ENCODE peak calls at places on chromosomes 2 and 18, in five cellular contexts. D is upper lobe of right lung, P is right cardiac atrium, B is upper lobe of left lung, R is Caco-2. H is an unnamed sample.

GRCh38 chr18:22563098-22563707 is 145.5 kb upstream of the CTAGE1 start:
- DNase-seq in D (no peak), P (no peak), B (no peak), R (peak; percentile 68), H (no peak)

GRCh38 chr2:46827274-46827930 is 88.2 kb downstream of the MCFD2 start:
- DNase-seq in D (peak; percentile 53), P (no peak), B (no peak), R (no peak), H (no peak)

GRCh38 chr2:20235655-20236302 is 10.8 kb upstream of the SDC1 start:
- DNase-seq in D (no peak), P (no peak), B (no peak), R (no peak), H (no peak)

GRCh38 chr2:188808921-188809320 is 165.3 kb upstream of the COL3A1 start:
- DNase-seq in D (no peak), P (no peak), B (no peak), R (no peak), H (no peak)

GRCh38 chr18:48915621-48916425 is 34.9 kb downstream of the SMAD7 start:
- DNase-seq in D (no peak), P (no peak), B (no peak), R (no peak), H (no peak)

GRCh38 chr2:20223345-20224190 is 1.4 kb downstream of the SDC1 start:
- DNase-seq in D (peak; percentile 76), P (peak; percentile 67), B (peak; percentile 89), R (no peak), H (no peak)

GRCh38 chr2:31275976-31276375 is 42.0 kb downstream of the EHD3 start:
- DNase-seq in D (no peak), P (peak; percentile 61), B (no peak), R (no peak), H (no peak)

GRCh38 chr2:236965021-236965840 is 120.5 kb upstream of the COPS8 start:
- DNase-seq in D (no peak), P (no peak), B (no peak), R (no peak), H (no peak)

GRCh38 chr2:223641062-223641461 is 38.9 kb upstream of the SCG2 start:
- DNase-seq in D (no peak), P (no peak), B (no peak), R (peak; percentile 54), H (no peak)

GRCh38 chr2:27977623-27978312 is 87.2 kb downstream of the BABAM2 start:
- DNase-seq in D (no peak), P (no peak), B (no peak), R (no peak), H (no peak)

GRCh38 chr2:177673602-177674595 is 281.3 kb downstream of the AGPS start:
- DNase-seq in D (no peak), P (no peak), B (no peak), R (no peak), H (no peak)

GRCh38 chr2:162795312-162795711 is 43.3 kb downstream of the KCNH7 start:
- DNase-seq in D (no peak), P (no peak), B (no peak), R (peak; percentile 35), H (no peak)

GRCh38 chr2:437180-437579 is 149.3 kb upstream of the ALKAL2 start:
- DNase-seq in D (no peak), P (no peak), B (no peak), R (no peak), H (no peak)

GRCh38 chr2:441258-442023 is 153.6 kb upstream of the ALKAL2 start:
- DNase-seq in D (no peak), P (no peak), B (peak; percentile 82), R (no peak), H (no peak)

GRCh38 chr2:437772-438393 is 150.0 kb upstream of the ALKAL2 start:
- DNase-seq in D (no peak), P (no peak), B (no peak), R (no peak), H (peak; percentile 62)

GRCh38 chr2:439077-439476 is 151.2 kb upstream of the ALKAL2 start:
- DNase-seq in D (no peak), P (no peak), B (no peak), R (no peak), H (no peak)

DNA sequence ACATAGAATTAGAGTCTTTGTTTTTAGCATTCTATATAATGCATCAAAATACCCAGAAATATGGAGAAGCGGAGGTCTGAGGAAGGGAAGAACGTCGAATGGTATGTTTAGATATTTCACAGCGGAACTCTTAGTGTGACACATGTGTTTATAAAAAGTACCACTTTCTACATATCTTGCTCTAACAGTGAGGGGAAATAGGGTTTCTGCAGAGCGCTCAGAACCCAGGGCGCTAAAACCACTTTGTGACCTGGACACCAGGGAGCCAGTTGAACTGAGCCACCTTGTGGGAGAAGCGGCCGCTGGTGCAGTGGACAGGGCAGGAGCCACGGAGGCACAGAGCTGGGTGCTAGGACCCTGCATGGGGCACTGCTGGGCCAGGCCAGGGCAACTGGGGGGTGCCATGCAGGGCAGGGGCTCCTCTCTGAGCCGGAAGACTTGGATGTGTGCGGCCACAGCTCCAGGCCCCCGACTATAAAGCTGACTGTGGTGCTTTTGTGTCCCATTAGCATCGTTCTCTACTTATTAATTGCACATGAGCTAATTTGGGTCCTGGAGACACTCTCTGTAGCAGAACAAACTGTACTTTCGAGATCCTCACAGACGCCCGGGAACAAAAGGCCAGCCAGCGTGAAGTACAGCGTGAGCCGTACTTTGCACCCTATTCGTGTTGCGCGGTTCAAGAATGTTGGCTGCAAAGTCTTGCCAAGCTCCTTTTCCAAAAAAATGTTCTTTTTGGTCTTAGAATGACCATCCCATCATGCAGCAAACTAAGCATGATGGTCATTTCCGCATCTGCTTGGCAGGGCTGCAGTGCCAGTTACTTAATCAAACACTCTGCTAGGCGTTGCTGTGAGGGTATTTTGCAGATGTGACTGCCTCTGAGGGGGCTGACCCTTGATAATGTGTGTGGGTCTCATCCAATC is 151.9 kb upstream of the ALKAL2 start:
- DNase-seq in D (no peak), P (no peak), B (peak; percentile 79), R (no peak), H (no peak)
- H3K9me3 ChIP-seq in D (no peaks in the 10 kb centered on the region), P (no peaks in the 10 kb centered on the region), B (no peaks in the 10 kb centered on the region), R (no peaks in the 10 kb centered on the region), H (no peaks in the 10 kb centered on the region)

GRCh38 chr2:102798181-102798580 is 36.4 kb downstream of the TMEM182 start:
- DNase-seq in D (no peak), P (no peak), B (no peak), R (no peak), H (no peak)

GRCh38 chr2:102803897-102804217 is 42.0 kb downstream of the TMEM182 start:
- DNase-seq in D (no peak), P (peak; percentile 48), B (peak; percentile 22), R (no peak), H (no peak)

GRCh38 chr2:102803041-102803896 is 41.4 kb downstream of the TMEM182 start:
- DNase-seq in D (no peak), P (no peak), B (no peak), R (no peak), H (no peak)

GRCh38 chr2:102801858-102802699 is 40.2 kb downstream of the TMEM182 start:
- DNase-seq in D (no peak), P (no peak), B (no peak), R (no peak), H (no peak)

GRCh38 chr2:102801098-102801718 is 39.4 kb downstream of the TMEM182 start:
- DNase-seq in D (no peak), P (peak; percentile 78), B (no peak), R (no peak), H (no peak)
- H3K9me3 ChIP-seq in D (peaks cover 14% of the 10 kb centered on the region), P (peaks cover 2% of the 10 kb centered on the region), B (peaks cover 26% of the 10 kb centered on the region), R (peaks cover 34% of the 10 kb centered on the region), H (no peaks in the 10 kb centered on the region)

DNA sequence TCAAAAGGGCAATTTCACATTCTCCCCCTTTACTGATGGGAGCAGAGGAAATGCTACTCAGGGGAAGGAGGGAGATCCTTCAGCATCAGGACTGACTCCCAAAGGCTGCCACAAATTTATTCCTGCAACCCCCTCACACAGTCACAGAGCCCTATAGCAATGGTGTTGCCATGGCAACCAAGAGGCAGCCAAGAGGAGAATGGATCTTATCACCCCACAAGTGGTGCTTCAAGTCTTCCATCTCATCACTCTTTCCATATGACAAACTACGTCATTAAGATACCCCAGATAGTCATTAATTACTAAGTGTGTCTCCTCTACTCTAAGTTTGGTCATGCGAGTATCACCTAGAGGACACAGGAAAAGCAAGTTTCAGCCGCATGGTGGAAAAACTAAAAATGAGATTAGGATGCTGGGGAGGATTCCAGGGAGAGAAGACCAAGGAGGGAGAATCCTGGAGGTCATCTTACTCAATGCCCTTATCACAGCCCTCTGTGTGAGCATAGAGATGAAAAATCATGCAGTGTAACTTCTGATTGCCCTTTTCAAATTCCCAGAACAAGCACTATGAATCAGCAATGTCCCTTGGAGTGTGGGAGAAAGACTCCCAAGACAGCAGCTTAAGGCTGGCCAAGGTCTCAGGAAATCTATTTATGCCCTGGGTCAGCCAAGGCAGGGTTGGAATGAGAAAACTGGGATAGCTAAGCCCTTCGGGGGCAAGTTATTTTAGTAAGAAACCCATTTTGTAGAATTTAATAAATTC is 885.7 kb upstream of the KLHL29 start:
- DNase-seq in D (no peak), P (peak; percentile 43), B (no peak), R (no peak), H (no peak)
- H3K9me3 ChIP-seq in D (no peaks in the 10 kb centered on the region), P (no peaks in the 10 kb centered on the region), B (no peaks in the 10 kb centered on the region), R (no peaks in the 10 kb centered on the region), H (no peaks in the 10 kb centered on the region)

GRCh38 chr2:228628682-228629081 is 447.2 kb upstream of the SPHKAP start:
- DNase-seq in D (no peak), P (no peak), B (no peak), R (no peak), H (no peak)
- H3K9me3 ChIP-seq in D (no peaks in the 10 kb centered on the region), P (no peaks in the 10 kb centered on the region), B (no peaks in the 10 kb centered on the region), R (no peaks in the 10 kb centered on the region), H (no peaks in the 10 kb centered on the region)

DNA sequence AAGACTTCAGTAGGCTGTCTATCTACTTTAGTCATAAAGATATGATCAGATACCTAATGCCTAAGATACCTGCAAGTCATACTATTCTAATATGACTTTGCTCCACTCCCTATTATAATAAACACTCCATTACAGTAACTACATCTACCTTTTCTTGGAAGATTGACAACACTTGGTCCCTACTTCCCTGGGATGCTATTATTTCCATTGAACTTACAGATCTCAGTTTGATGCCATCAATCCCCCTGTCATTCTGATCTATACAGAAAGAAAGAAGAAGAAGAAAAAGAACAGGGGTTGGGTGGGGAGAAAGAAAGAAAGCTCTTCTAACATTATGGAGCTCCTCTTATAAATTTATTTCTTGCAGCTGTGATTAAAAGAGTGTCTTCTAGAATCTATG is 889.1 kb upstream of the NRXN1 start:
- DNase-seq in D (no peak), P (no peak), B (no peak), R (no peak), H (no peak)
- H3K9me3 ChIP-seq in D (peaks cover 4% of the 10 kb centered on the region), P (peaks cover 2% of the 10 kb centered on the region), B (no peaks in the 10 kb centered on the region), R (no peaks in the 10 kb centered on the region), H (no peaks in the 10 kb centered on the region)

GRCh38 chr2:238321467-238321866 is 1.1 kb downstream of the TRAF3IP1 start:
- DNase-seq in D (no peak), P (no peak), B (no peak), R (no peak), H (no peak)

GRCh38 chr2:238320246-238320647 is at the start of gene TRAF3IP1:
- DNase-seq in D (peak; percentile 97), P (peak; percentile 98), B (peak; percentile 99), R (peak; percentile 88), H (peak; percentile 87)

GRCh38 chr2:238320648-238321281 is 447 bp downstream of the TRAF3IP1 start:
- DNase-seq in D (no peak), P (peak; percentile 64), B (no peak), R (no peak), H (no peak)

GRCh38 chr2:238325694-238326093 is 5.4 kb downstream of the TRAF3IP1 start:
- DNase-seq in D (no peak), P (no peak), B (no peak), R (no peak), H (no peak)

GRCh38 chr2:238322001-238322411 is 1.7 kb downstream of the TRAF3IP1 start:
- DNase-seq in D (no peak), P (no peak), B (no peak), R (no peak), H (no peak)
- H3K9me3 ChIP-seq in D (no peaks in the 10 kb centered on the region), P (no peaks in the 10 kb centered on the region), B (no peaks in the 10 kb centered on the region), R (no peaks in the 10 kb centered on the region), H (no peaks in the 10 kb centered on the region)

H was measured in T-helper 17 cell.